ENCODE peak calls at places on chromosomes 7 and 10, in six cellular contexts. V, P, K, F, T and N are unnamed samples.

GRCh38 chr10:106175760-106176377 is 988.6 kb downstream of the SORCS1 start:
- DNase-seq in V (no peak), P (peak), K (no peak), F (no peak), T (no peak), N (no peak)

GRCh38 chr7:114973147-114973546 is 51.3 kb downstream of the MDFIC start:
- DNase-seq in V (no peak), P (peak), K (no peak), F (no peak), T (no peak), N (no peak)

GRCh38 chr7:64758151-64758550 is 36.1 kb upstream of the ZNF138 start:
- DNase-seq in V (no peak), P (no peak), K (no peak), F (no peak), T (no peak), N (no peak)

GRCh38 chr10:112585960-112586359 is 138.9 kb downstream of the VTI1A start:
- DNase-seq in V (no peak), P (no peak), K (no peak), F (no peak), T (no peak), N (no peak)

GRCh38 chr7:142478479-142479220 is 220.8 kb upstream of the PRSS58 start:
- DNase-seq in V (no peak), P (peak), K (no peak), F (no peak), T (no peak), N (peak)

GRCh38 chr7:1693991-1694524 is 24.0 kb downstream of the ELFN1 start:
- DNase-seq in V (peak), P (peak), K (no peak), F (peak), T (no peak), N (peak)

GRCh38 chr10:7696545-7696944 is 6.6 kb upstream of the ITIH2 start:
- DNase-seq in V (no peak), P (peak), K (no peak), F (no peak), T (peak), N (no peak)

GRCh38 chr10:100551231-100551630 is 15.5 kb downstream of the HIF1AN start:
- DNase-seq in V (no peak), P (no peak), K (no peak), F (no peak), T (no peak), N (no peak)

GRCh38 chr7:144256112-144256511 is 8.5 kb downstream of the OR2A7 start:
- DNase-seq in V (peak), P (peak), K (no peak), F (no peak), T (no peak), N (no peak)

GRCh38 chr10:78433722-78434535 is 400.3 kb downstream of the RPS24 start:
- DNase-seq in V (no peak), P (no peak), K (no peak), F (peak), T (no peak), N (peak)

GRCh38 chr10:85917601-85918000 is 449.0 kb downstream of the GRID1 start:
- DNase-seq in V (no peak), P (no peak), K (no peak), F (no peak), T (no peak), N (no peak)

GRCh38 chr10:69647819-69648218 is 17.8 kb downstream of the FAM241B start:
- DNase-seq in V (no peak), P (no peak), K (no peak), F (no peak), T (no peak), N (no peak)

GRCh38 chr10:69650589-69651261 is 20.7 kb downstream of the FAM241B start:
- DNase-seq in V (no peak), P (no peak), K (no peak), F (no peak), T (no peak), N (no peak)

GRCh38 chr10:69648461-69648860 is 18.4 kb downstream of the FAM241B start:
- DNase-seq in V (no peak), P (no peak), K (no peak), F (no peak), T (no peak), N (no peak)

GRCh38 chr10:69651362-69651761 is 21.3 kb downstream of the FAM241B start:
- DNase-seq in V (no peak), P (no peak), K (no peak), F (no peak), T (no peak), N (no peak)

DNA sequence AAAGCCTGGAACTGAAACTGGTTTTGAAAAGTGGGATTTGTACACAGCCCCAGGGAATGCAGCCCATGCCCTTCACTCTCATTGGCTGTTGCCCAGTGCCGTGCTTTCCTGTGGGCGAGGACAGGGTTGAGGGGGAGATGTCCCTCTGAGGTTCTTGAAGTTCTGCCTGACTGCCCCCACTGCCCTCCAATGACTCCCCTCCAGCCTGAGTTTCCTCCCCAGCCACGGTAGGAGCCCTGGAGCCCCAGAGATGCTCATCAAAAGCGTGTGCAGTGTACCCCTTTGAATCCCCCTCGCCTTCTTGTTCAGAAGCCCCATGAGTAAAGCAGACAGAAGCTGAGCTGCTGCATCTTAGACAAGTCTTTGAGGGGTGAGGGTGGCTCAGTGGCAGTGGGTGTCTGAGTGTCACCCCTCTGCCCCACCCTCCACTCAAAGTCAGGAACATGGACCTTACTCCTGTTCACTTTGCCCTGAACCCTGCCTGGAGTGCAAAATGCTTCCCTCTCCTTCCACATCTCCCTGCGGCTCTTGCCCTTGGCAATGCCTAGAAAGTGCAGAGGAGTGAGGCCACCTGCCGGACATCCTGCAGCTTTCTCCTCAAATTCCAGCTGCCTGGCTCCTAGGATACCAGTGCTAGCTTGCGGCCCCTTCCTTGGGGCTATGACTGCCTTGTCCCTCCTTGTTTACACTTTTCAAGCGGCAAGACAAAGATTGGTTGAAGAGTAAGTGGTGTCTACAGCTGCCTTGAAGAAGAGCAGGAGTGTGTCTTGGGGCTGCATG is 19.9 kb downstream of the FAM241B start:
- DNase-seq in V (no peak), P (no peak), K (no peak), F (no peak), T (no peak), N (no peak)
- TF ChIP-seq CTCF in V (no peak), P (no peak), K (no peak), F (no peak), T (no peak), N (no peak)

DNA sequence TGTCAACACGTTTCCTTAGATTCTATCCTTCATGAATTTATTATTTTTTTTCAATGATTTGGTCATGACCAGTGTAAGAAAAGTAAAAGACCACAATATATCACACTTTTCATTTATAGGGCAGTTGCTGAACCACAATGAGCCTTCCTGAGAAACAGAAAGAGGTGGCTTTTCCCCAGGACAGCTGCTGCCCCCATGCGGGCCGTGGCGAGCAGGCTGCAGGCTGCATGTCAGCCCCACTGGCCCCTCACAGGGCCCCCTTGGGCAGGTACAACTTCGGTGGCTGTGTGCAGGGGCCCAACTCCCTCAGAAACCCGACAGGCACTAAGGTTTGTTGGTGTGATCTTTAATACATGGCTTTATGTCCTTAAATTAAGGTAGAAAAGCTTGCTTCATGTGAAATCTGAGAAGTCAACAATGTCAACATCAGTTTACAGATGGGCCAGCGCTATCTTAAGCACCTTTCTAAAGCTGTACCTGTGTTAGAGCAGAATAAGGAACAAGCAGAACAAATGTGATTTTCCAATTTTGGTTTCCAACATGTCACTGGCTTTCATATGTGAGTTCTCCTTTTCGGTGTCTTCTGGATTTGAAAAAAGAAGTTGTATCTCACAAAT is 10.6 kb downstream of the BEND7 start:
- DNase-seq in V (no peak), P (peak), K (no peak), F (no peak), T (no peak), N (peak)
- TF ChIP-seq CTCF in V (no peak), P (peak), K (no peak), F (peak), T (peak), N (peak)

DNA sequence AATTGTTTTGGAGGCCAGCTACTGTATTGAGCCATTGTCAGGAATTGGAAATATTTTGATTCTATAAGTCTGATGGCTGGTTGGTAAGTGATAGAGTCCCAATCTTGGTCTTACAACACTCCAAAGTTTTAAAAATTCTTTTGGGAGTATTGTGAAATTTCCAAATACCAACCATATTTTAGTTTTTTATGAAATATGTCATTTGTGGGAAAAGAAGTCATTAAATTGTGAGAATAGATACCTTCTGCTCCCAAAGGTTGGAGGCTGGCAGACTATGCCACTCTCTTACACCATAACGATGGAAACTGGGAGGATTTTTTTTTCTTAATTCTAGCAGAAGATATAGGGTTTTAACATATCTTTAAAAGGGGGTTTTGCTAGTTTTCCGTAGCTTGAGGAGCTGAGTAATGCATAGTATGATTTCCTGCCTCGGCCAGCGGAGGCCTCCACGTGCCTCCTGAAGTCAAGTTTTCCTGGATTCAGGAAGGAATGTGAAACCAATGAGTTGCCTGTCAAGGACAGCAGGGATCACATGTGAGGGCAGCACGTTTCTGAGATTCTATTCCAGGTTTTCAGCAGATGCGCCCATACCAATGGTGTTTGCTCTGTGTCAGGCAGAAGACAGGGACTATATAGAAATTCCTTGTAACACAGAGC is 92.2 kb upstream of the LAMB4 start:
- DNase-seq in V (no peak), P (peak), K (no peak), F (no peak), T (no peak), N (peak)
- TF ChIP-seq CTCF in V (no peak), P (peak), K (no peak), F (peak), T (no peak), N (peak)

GRCh38 chr7:137390076-137390475 is 46.5 kb upstream of the PTN start:
- DNase-seq in V (no peak), P (no peak), K (no peak), F (no peak), T (no peak), N (no peak)
- TF ChIP-seq CTCF in V (no peak), P (no peak), K (no peak), F (no peak), T (no peak), N (no peak)